ENCODE peak calls at places on chromosomes 12 and 14, in six cellular contexts. One of them, this sample, is unnamed. For H3K36me3 and H3K4me1, the result is how much of the 10 kb centered on the place peaks cover.

GRCh38 chr12:18932715-18933114 is 194.8 kb downstream of the CAPZA3 start:
- DNase-seq in fibroblast of lung: peak
- DNase-seq in cardiac muscle cell: peak
- DNase-seq in tibial nerve: no peak
- DNase-seq in heart left ventricle: no peak
- DNase-seq in ovary: no peak
- DNase-seq in this sample: no peak

GRCh38 chr14:77044776-77045569 is 16.5 kb upstream of the IRF2BPL start:
- DNase-seq in cardiac muscle cell: peak
- DNase-seq in tibial nerve: peak
- DNase-seq in heart left ventricle: no peak
- DNase-seq in fibroblast of lung: no peak
- DNase-seq in ovary: peak
- DNase-seq in this sample: peak

GRCh38 chr14:24274101-24274543 is 2.7 kb upstream of the RABGGTA start:
- DNase-seq in fibroblast of lung: peak
- DNase-seq in ovary: no peak
- DNase-seq in cardiac muscle cell: no peak
- DNase-seq in heart left ventricle: no peak
- DNase-seq in tibial nerve: no peak
- DNase-seq in this sample: no peak

GRCh38 chr14:89540830-89541470 is 123.9 kb upstream of the FOXN3 start:
- DNase-seq in fibroblast of lung: peak
- DNase-seq in cardiac muscle cell: peak
- DNase-seq in tibial nerve: no peak
- DNase-seq in heart left ventricle: no peak
- DNase-seq in ovary: no peak
- DNase-seq in this sample: no peak

GRCh38 chr12:104133861-104134260 is 4.1 kb downstream of the NFYB start:
- DNase-seq in heart left ventricle: no peak
- DNase-seq in tibial nerve: no peak
- DNase-seq in cardiac muscle cell: no peak
- DNase-seq in ovary: no peak
- DNase-seq in fibroblast of lung: peak
- DNase-seq in this sample: no peak

GRCh38 chr12:93025145-93026103 is 96.3 kb upstream of the EEA1 start:
- DNase-seq in cardiac muscle cell: peak
- DNase-seq in fibroblast of lung: peak
- DNase-seq in tibial nerve: peak
- DNase-seq in ovary: no peak
- DNase-seq in heart left ventricle: no peak
- DNase-seq in this sample: no peak

GRCh38 chr12:78403136-78403535 is 461.4 kb upstream of the SYT1 start:
- DNase-seq in ovary: no peak
- DNase-seq in cardiac muscle cell: peak
- DNase-seq in tibial nerve: no peak
- DNase-seq in heart left ventricle: no peak
- DNase-seq in fibroblast of lung: peak
- DNase-seq in this sample: no peak

GRCh38 chr14:100147181-100147631 is 12.2 kb downstream of the DEGS2 start:
- DNase-seq in ovary: no peak
- DNase-seq in fibroblast of lung: no peak
- DNase-seq in heart left ventricle: no peak
- DNase-seq in cardiac muscle cell: no peak
- DNase-seq in tibial nerve: no peak
- DNase-seq in this sample: no peak

GRCh38 chr14:97624985-97625384 is 827.8 kb downstream of the VRK1 start:
- DNase-seq in ovary: no peak
- DNase-seq in cardiac muscle cell: no peak
- DNase-seq in fibroblast of lung: no peak
- DNase-seq in heart left ventricle: no peak
- DNase-seq in tibial nerve: no peak
- DNase-seq in this sample: no peak

GRCh38 chr14:87994974-87995373 is 2.0 kb upstream of the GALC start:
- DNase-seq in tibial nerve: no peak
- DNase-seq in heart left ventricle: no peak
- DNase-seq in cardiac muscle cell: peak
- DNase-seq in ovary: no peak
- DNase-seq in fibroblast of lung: peak
- DNase-seq in this sample: no peak

GRCh38 chr12:48956279-48957140 is 777 bp downstream of the ARF3 start:
- DNase-seq in cardiac muscle cell: peak
- DNase-seq in tibial nerve: peak
- DNase-seq in fibroblast of lung: peak
- DNase-seq in heart left ventricle: peak
- DNase-seq in ovary: peak
- DNase-seq in this sample: peak

GRCh38 chr12:20549115-20549719 is 145.9 kb upstream of the SLCO1C1 start:
- DNase-seq in cardiac muscle cell: peak
- DNase-seq in tibial nerve: peak
- DNase-seq in heart left ventricle: peak
- DNase-seq in ovary: no peak
- DNase-seq in fibroblast of lung: peak
- DNase-seq in this sample: peak

GRCh38 chr14:74583689-74584434 is 28.2 kb downstream of the LTBP2 start:
- DNase-seq in tibial nerve: no peak
- DNase-seq in cardiac muscle cell: no peak
- DNase-seq in heart left ventricle: no peak
- DNase-seq in fibroblast of lung: peak
- DNase-seq in ovary: no peak
- DNase-seq in this sample: peak

GRCh38 chr12:21677622-21678277 is 20.1 kb upstream of the LDHB start:
- DNase-seq in cardiac muscle cell: no peak
- DNase-seq in ovary: no peak
- DNase-seq in tibial nerve: no peak
- DNase-seq in heart left ventricle: no peak
- DNase-seq in fibroblast of lung: no peak
- DNase-seq in this sample: no peak

GRCh38 chr12:4584896-4585295 is 22.9 kb downstream of the DYRK4 start:
- DNase-seq in tibial nerve: no peak
- DNase-seq in heart left ventricle: no peak
- DNase-seq in ovary: no peak
- DNase-seq in fibroblast of lung: no peak
- DNase-seq in cardiac muscle cell: no peak
- DNase-seq in this sample: no peak

GRCh38 chr14:31172084-31172483 is 35.5 kb downstream of the HECTD1 start:
- DNase-seq in fibroblast of lung: peak
- DNase-seq in tibial nerve: no peak
- DNase-seq in heart left ventricle: no peak
- DNase-seq in ovary: no peak
- DNase-seq in cardiac muscle cell: no peak
- DNase-seq in this sample: no peak

GRCh38 chr12:24285413-24285812 is 335.9 kb upstream of the SOX5 start:
- DNase-seq in heart left ventricle: no peak
- DNase-seq in fibroblast of lung: no peak
- DNase-seq in tibial nerve: no peak
- DNase-seq in cardiac muscle cell: no peak
- DNase-seq in ovary: no peak
- DNase-seq in this sample: no peak

GRCh38 chr12:810635-811415 is 58.4 kb downstream of the WNK1 start:
- DNase-seq in heart left ventricle: no peak
- DNase-seq in cardiac muscle cell: no peak
- DNase-seq in tibial nerve: no peak
- DNase-seq in fibroblast of lung: no peak
- DNase-seq in ovary: no peak
- DNase-seq in this sample: no peak

DNA sequence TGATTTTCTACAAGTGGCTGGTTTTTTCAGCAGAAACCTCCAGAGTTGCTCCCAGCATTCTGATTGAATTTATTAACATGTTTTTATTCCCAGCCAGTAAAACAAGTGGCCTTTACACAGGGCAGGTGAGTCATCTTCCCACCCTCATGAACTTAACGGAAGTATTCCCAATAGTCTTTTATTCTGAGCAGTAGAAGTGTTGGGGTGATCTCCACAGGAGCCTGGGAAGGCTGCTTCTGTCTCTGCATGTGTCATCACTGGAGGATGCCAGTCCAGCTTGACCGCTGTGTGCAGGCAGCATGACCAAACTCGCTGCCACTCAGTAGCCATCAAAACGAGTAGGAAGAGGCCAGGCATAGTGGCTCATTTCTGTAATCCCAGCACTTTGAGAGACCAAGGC is 13.4 kb upstream of the DNAH10 start:
- DNase-seq in fibroblast of lung: peak
- DNase-seq in cardiac muscle cell: no peak
- DNase-seq in heart left ventricle: no peak
- DNase-seq in ovary: no peak
- DNase-seq in tibial nerve: no peak
- DNase-seq in this sample: no peak
- H3K36me3 ChIP-seq in fibroblast of lung: under half
- H3K36me3 ChIP-seq in cardiac muscle cell: half or more
- H3K36me3 ChIP-seq in heart left ventricle: under half
- H3K36me3 ChIP-seq in ovary: under half
- H3K36me3 ChIP-seq in tibial nerve: under half
- H3K36me3 ChIP-seq in this sample: under half

GRCh38 chr14:23120405-23121251 is 1.6 kb upstream of the CEBPE start:
- DNase-seq in heart left ventricle: peak
- DNase-seq in cardiac muscle cell: peak
- DNase-seq in fibroblast of lung: peak
- DNase-seq in tibial nerve: peak
- DNase-seq in ovary: peak
- DNase-seq in this sample: peak

GRCh38 chr14:23117371-23118020 is 1.6 kb downstream of the CEBPE start:
- DNase-seq in cardiac muscle cell: no peak
- DNase-seq in tibial nerve: no peak
- DNase-seq in ovary: no peak
- DNase-seq in fibroblast of lung: no peak
- DNase-seq in heart left ventricle: no peak
- DNase-seq in this sample: no peak

GRCh38 chr14:23121401-23121800 is 2.3 kb upstream of the CEBPE start:
- DNase-seq in ovary: peak
- DNase-seq in cardiac muscle cell: peak
- DNase-seq in fibroblast of lung: peak
- DNase-seq in heart left ventricle: peak
- DNase-seq in tibial nerve: no peak
- DNase-seq in this sample: no peak

GRCh38 chr14:23119362-23120327 is 590 bp upstream of the CEBPE start:
- DNase-seq in ovary: no peak
- DNase-seq in cardiac muscle cell: no peak
- DNase-seq in heart left ventricle: no peak
- DNase-seq in fibroblast of lung: no peak
- DNase-seq in tibial nerve: no peak
- DNase-seq in this sample: no peak

DNA sequence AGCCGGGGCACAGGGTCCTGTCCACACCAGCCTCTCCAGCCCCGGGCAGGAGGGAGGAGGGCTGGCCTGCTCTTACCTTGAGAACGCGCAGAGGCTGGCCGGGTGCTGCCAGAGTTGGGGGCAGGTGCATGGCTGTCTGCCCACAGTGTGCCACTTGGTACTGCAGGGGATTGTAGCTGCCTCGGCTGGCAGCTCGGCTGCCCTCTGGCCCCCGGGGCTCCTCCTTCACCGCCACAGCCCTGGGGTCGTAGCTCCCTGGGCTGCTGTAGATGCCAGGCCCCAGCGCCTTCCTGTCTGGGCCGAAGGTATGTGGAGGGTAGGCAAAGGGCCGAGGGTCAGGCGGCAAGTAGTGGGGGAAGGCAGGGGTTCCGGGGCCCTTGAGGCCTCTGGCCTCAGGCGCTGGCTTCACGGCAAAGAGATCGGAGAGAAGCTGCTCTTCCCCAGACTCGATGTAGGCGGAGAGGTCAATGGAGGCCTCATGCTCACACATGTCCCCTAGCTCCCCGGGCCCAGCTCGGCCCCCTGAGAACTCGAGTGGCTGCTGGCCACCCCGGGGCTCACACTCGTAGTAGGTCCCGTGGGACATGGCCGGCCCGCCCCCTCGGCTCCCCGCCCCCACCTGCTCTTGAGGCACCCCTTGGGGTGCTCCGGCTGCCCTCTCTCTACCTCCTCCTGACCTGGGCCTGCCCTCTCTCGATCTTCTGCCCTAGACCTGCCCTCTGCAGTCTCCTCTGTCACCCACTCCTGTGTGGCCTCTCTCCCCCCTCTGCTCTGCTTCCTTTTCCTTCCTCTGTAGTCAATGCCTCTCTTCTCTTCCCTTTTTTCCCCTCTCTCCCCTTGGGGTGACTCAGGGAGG is at the start of gene CEBPE:
- DNase-seq in tibial nerve: no peak
- DNase-seq in ovary: no peak
- DNase-seq in heart left ventricle: no peak
- DNase-seq in fibroblast of lung: no peak
- DNase-seq in cardiac muscle cell: no peak
- DNase-seq in this sample: no peak
- H3K4me3 ChIP-seq in tibial nerve: no peak
- H3K4me3 ChIP-seq in ovary: no peak
- H3K4me3 ChIP-seq in heart left ventricle: no peak
- H3K4me3 ChIP-seq in fibroblast of lung: no peak
- H3K4me3 ChIP-seq in cardiac muscle cell: no peak
- H3K4me3 ChIP-seq in this sample: no peak

GRCh38 chr14:60655898-60656754 is 6.8 kb upstream of the SIX1 start:
- DNase-seq in heart left ventricle: no peak
- DNase-seq in ovary: no peak
- DNase-seq in tibial nerve: no peak
- DNase-seq in fibroblast of lung: peak
- DNase-seq in cardiac muscle cell: no peak
- DNase-seq in this sample: no peak
- H3K4me1 ChIP-seq in heart left ventricle: under half
- H3K4me1 ChIP-seq in ovary: under half
- H3K4me1 ChIP-seq in tibial nerve: under half
- H3K4me1 ChIP-seq in fibroblast of lung: under half
- H3K4me1 ChIP-seq in cardiac muscle cell: under half
- H3K4me1 ChIP-seq in this sample: under half

GRCh38 chr12:86249276-86249675 is 6.9 kb downstream of the MGAT4C start:
- DNase-seq in heart left ventricle: no peak
- DNase-seq in tibial nerve: no peak
- DNase-seq in ovary: no peak
- DNase-seq in fibroblast of lung: peak
- DNase-seq in cardiac muscle cell: no peak
- DNase-seq in this sample: no peak
- H3K36me3 ChIP-seq in heart left ventricle: under half
- H3K36me3 ChIP-seq in tibial nerve: under half
- H3K36me3 ChIP-seq in ovary: under half
- H3K36me3 ChIP-seq in fibroblast of lung: under half
- H3K36me3 ChIP-seq in cardiac muscle cell: under half
- H3K36me3 ChIP-seq in this sample: under half

DNA sequence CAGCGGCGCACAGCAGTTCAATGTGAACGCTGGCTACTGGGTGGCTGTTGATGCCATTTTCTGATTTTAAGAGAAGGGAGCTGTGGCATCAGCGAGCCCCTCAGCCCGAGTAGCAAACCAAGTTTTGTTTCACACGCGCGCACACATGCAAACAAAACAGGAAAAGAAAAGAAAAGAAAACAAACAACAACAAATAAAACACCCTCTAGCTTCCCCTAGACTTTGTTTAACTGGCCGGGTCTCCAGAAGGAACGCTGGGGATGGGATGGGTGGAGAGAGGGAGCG is 540 bp downstream of the PAX9 start:
- DNase-seq in heart left ventricle: no peak
- DNase-seq in ovary: no peak
- DNase-seq in fibroblast of lung: no peak
- DNase-seq in tibial nerve: no peak
- DNase-seq in cardiac muscle cell: no peak
- DNase-seq in this sample: no peak
- H3K4me3 ChIP-seq in heart left ventricle: no peak
- H3K4me3 ChIP-seq in ovary: peak
- H3K4me3 ChIP-seq in fibroblast of lung: no peak
- H3K4me3 ChIP-seq in tibial nerve: peak
- H3K4me3 ChIP-seq in cardiac muscle cell: peak
- H3K4me3 ChIP-seq in this sample: peak

This sample was measured in aorta.